ENCODE peak calls at places on chromosome 3, in nine cellular contexts. Y, G, M, K, B, Z, E, H and F are unnamed samples.

GRCh38 chr3:192259661-192260060 is 467.7 kb downstream of the FGF12 start:
- DNase-seq in Y (no peak), G (no peak), M (no peak), K (no peak), B (no peak), Z (no peak), E (no peak), H (no peak), F (no peak)

GRCh38 chr3:71466483-71466882 is 117.0 kb downstream of the FOXP1 start:
- DNase-seq in Y (peak), G (peak), M (no peak), K (no peak), B (no peak), Z (peak), E (no peak), H (no peak), F (no peak)

GRCh38 chr3:53083949-53084309 is 38.1 kb upstream of the SFMBT1 start:
- DNase-seq in Y (no peak), G (no peak), M (no peak), K (no peak), B (no peak), Z (no peak), E (no peak), H (no peak), F (no peak)

GRCh38 chr3:133574260-133574881 is 885 bp downstream of the CDV3 start:
- DNase-seq in Y (peak), G (no peak), M (no peak), K (no peak), B (peak), Z (peak), E (peak), H (no peak), F (peak)

GRCh38 chr3:130963878-130964277 is 62.7 kb downstream of the ASTE1 start:
- DNase-seq in Y (no peak), G (no peak), M (peak), K (no peak), B (no peak), Z (peak), E (peak), H (peak), F (no peak)

GRCh38 chr3:28924744-28925360 is 356.0 kb upstream of the RBMS3 start:
- DNase-seq in Y (no peak), G (no peak), M (no peak), K (no peak), B (no peak), Z (no peak), E (peak), H (no peak), F (no peak)

GRCh38 chr3:10707089-10707983 is 108.7 kb upstream of the SLC6A11 start:
- DNase-seq in Y (no peak), G (no peak), M (no peak), K (no peak), B (no peak), Z (no peak), E (no peak), H (no peak), F (peak)

GRCh38 chr3:169623971-169624370 is 39.5 kb downstream of the MECOM start:
- DNase-seq in Y (no peak), G (no peak), M (no peak), K (peak), B (no peak), Z (no peak), E (no peak), H (no peak), F (no peak)

GRCh38 chr3:68402519-68402918 is 529.8 kb downstream of the TAFA4 start:
- DNase-seq in Y (no peak), G (no peak), M (no peak), K (no peak), B (no peak), Z (no peak), E (no peak), H (no peak), F (no peak)

GRCh38 chr3:161163297-161163696 is 57.8 kb upstream of the NMD3 start:
- DNase-seq in Y (no peak), G (no peak), M (peak), K (no peak), B (no peak), Z (no peak), E (peak), H (peak), F (no peak)

GRCh38 chr3:24416224-24416623 is 78.4 kb downstream of the THRB start:
- DNase-seq in Y (no peak), G (no peak), M (no peak), K (no peak), B (no peak), Z (no peak), E (no peak), H (no peak), F (no peak)

GRCh38 chr3:15579071-15579470 is 22.3 kb downstream of the HACL1 start:
- DNase-seq in Y (no peak), G (no peak), M (no peak), K (no peak), B (no peak), Z (no peak), E (no peak), H (no peak), F (no peak)

GRCh38 chr3:107643038-107643883 is 120.5 kb downstream of the BBX start:
- DNase-seq in Y (no peak), G (no peak), M (no peak), K (no peak), B (no peak), Z (no peak), E (no peak), H (no peak), F (peak)

GRCh38 chr3:4306860-4307259 is 3.7 kb downstream of the SETMAR start:
- DNase-seq in Y (no peak), G (no peak), M (no peak), K (no peak), B (no peak), Z (peak), E (no peak), H (no peak), F (no peak)

GRCh38 chr3:180624714-180625113 is 22.8 kb downstream of the TTC14 start:
- DNase-seq in Y (no peak), G (no peak), M (no peak), K (no peak), B (no peak), Z (no peak), E (no peak), H (no peak), F (no peak)

GRCh38 chr3:4678320-4678719 is 185.2 kb downstream of the ITPR1 start:
- DNase-seq in Y (no peak), G (no peak), M (no peak), K (no peak), B (no peak), Z (no peak), E (no peak), H (no peak), F (no peak)